ENCODE peak calls at places on chromosomes 11 and 22, in five cellular contexts. One of them, this sample, is unnamed. For H3K9me3, the result is how much of the 10 kb centered on the place peaks cover.

GRCh38 chr11:118657238-118657637 is 22.2 kb downstream of the TREH start:
- DNase-seq in ovary: no peak
- DNase-seq in A549: no peak
- DNase-seq in adrenal gland: no peak
- DNase-seq in tibial nerve: no peak
- DNase-seq in this sample: no peak

GRCh38 chr11:81658722-81659121 is 1074.9 kb downstream of the FAM181B start:
- DNase-seq in ovary: no peak
- DNase-seq in A549: peak
- DNase-seq in adrenal gland: no peak
- DNase-seq in tibial nerve: no peak
- DNase-seq in this sample: no peak

GRCh38 chr11:118658372-118659313 is 20.8 kb downstream of the TREH start:
- DNase-seq in ovary: peak
- DNase-seq in A549: no peak
- DNase-seq in adrenal gland: peak
- DNase-seq in tibial nerve: no peak
- DNase-seq in this sample: no peak

GRCh38 chr11:112878228-112878627 is 83.0 kb upstream of the NCAM1 start:
- DNase-seq in ovary: no peak
- DNase-seq in A549: no peak
- DNase-seq in adrenal gland: no peak
- DNase-seq in tibial nerve: no peak
- DNase-seq in this sample: no peak

GRCh38 chr11:46361283-46362145 is 14.3 kb downstream of the DGKZ start:
- DNase-seq in ovary: no peak
- DNase-seq in A549: no peak
- DNase-seq in adrenal gland: peak
- DNase-seq in tibial nerve: no peak
- DNase-seq in this sample: peak

GRCh38 chr11:43987384-43988039 is 45.1 kb downstream of the C11orf96 start:
- DNase-seq in ovary: peak
- DNase-seq in A549: no peak
- DNase-seq in adrenal gland: peak
- DNase-seq in tibial nerve: peak
- DNase-seq in this sample: peak

GRCh38 chr11:117950999-117951961 is 22.1 kb upstream of the TMPRSS13 start:
- DNase-seq in ovary: no peak
- DNase-seq in A549: no peak
- DNase-seq in adrenal gland: no peak
- DNase-seq in tibial nerve: no peak
- DNase-seq in this sample: no peak

GRCh38 chr22:43521716-43522115 is 109.9 kb downstream of the MPPED1 start:
- DNase-seq in ovary: no peak
- DNase-seq in A549: peak
- DNase-seq in adrenal gland: no peak
- DNase-seq in tibial nerve: no peak
- DNase-seq in this sample: no peak

GRCh38 chr11:38481391-38481790 is 1883.4 kb upstream of the RAG2 start:
- DNase-seq in ovary: no peak
- DNase-seq in A549: no peak
- DNase-seq in adrenal gland: no peak
- DNase-seq in tibial nerve: no peak
- DNase-seq in this sample: peak

GRCh38 chr11:58923300-58923788 is 15.9 kb upstream of the GLYATL1 start:
- DNase-seq in ovary: no peak
- DNase-seq in A549: peak
- DNase-seq in adrenal gland: no peak
- DNase-seq in tibial nerve: no peak
- DNase-seq in this sample: no peak

GRCh38 chr22:35538801-35539321 is 1.8 kb upstream of the RASD2 start:
- DNase-seq in ovary: no peak
- DNase-seq in A549: peak
- DNase-seq in adrenal gland: peak
- DNase-seq in tibial nerve: no peak
- DNase-seq in this sample: no peak

GRCh38 chr22:36461665-36462474 is 19.6 kb downstream of the TXN2 start:
- DNase-seq in ovary: no peak
- DNase-seq in A549: peak
- DNase-seq in adrenal gland: peak
- DNase-seq in tibial nerve: no peak
- DNase-seq in this sample: peak

GRCh38 chr11:70400643-70401042 is 2.3 kb downstream of the CTTN start:
- DNase-seq in ovary: no peak
- DNase-seq in A549: no peak
- DNase-seq in adrenal gland: no peak
- DNase-seq in tibial nerve: no peak
- DNase-seq in this sample: no peak

GRCh38 chr22:45096256-45096907 is 67.3 kb upstream of the NUP50 start:
- DNase-seq in ovary: peak
- DNase-seq in A549: peak
- DNase-seq in adrenal gland: peak
- DNase-seq in tibial nerve: peak
- DNase-seq in this sample: peak

GRCh38 chr11:86991341-86991740 is 36.1 kb upstream of the FZD4 start:
- DNase-seq in ovary: no peak
- DNase-seq in A549: no peak
- DNase-seq in adrenal gland: no peak
- DNase-seq in tibial nerve: no peak
- DNase-seq in this sample: no peak

GRCh38 chr22:46066691-46067090 is 83.6 kb upstream of the PPARA start:
- DNase-seq in ovary: no peak
- DNase-seq in A549: no peak
- DNase-seq in adrenal gland: peak
- DNase-seq in tibial nerve: no peak
- DNase-seq in this sample: peak

GRCh38 chr11:7572001-7572712 is 58.4 kb downstream of the PPFIBP2 start:
- DNase-seq in ovary: no peak
- DNase-seq in A549: peak
- DNase-seq in adrenal gland: no peak
- DNase-seq in tibial nerve: no peak
- DNase-seq in this sample: no peak
- TF ChIP-seq CTCF in ovary: no peak
- TF ChIP-seq CTCF in A549: no peak
- TF ChIP-seq CTCF in adrenal gland: no peak
- TF ChIP-seq CTCF in tibial nerve: no peak
- TF ChIP-seq CTCF in this sample: peak

GRCh38 chr22:48627203-48627602 is 1200.5 kb downstream of the BRD1 start:
- DNase-seq in ovary: peak
- DNase-seq in A549: no peak
- DNase-seq in adrenal gland: no peak
- DNase-seq in tibial nerve: no peak
- DNase-seq in this sample: no peak

GRCh38 chr22:48630444-48630777 is 1197.3 kb downstream of the BRD1 start:
- DNase-seq in ovary: no peak
- DNase-seq in A549: no peak
- DNase-seq in adrenal gland: no peak
- DNase-seq in tibial nerve: no peak
- DNase-seq in this sample: no peak

GRCh38 chr22:48629631-48630443 is 1197.8 kb downstream of the BRD1 start:
- DNase-seq in ovary: no peak
- DNase-seq in A549: no peak
- DNase-seq in adrenal gland: no peak
- DNase-seq in tibial nerve: no peak
- DNase-seq in this sample: no peak

GRCh38 chr22:48628891-48629559 is 1198.6 kb downstream of the BRD1 start:
- DNase-seq in ovary: no peak
- DNase-seq in A549: no peak
- DNase-seq in adrenal gland: no peak
- DNase-seq in tibial nerve: no peak
- DNase-seq in this sample: no peak

GRCh38 chr22:48627966-48628365 is 1199.7 kb downstream of the BRD1 start:
- DNase-seq in ovary: no peak
- DNase-seq in A549: no peak
- DNase-seq in adrenal gland: no peak
- DNase-seq in tibial nerve: no peak
- DNase-seq in this sample: no peak
- H3K9me3 ChIP-seq in ovary: under half
- H3K9me3 ChIP-seq in A549: under half
- H3K9me3 ChIP-seq in adrenal gland: under half
- H3K9me3 ChIP-seq in tibial nerve: under half
- H3K9me3 ChIP-seq in this sample: under half

GRCh38 chr11:1034001-1034400 is 2.5 kb downstream of the MUC6 start:
- DNase-seq in ovary: no peak
- DNase-seq in A549: no peak
- DNase-seq in adrenal gland: no peak
- DNase-seq in tibial nerve: no peak
- DNase-seq in this sample: no peak
- TF ChIP-seq POLR2A in ovary: no peak
- TF ChIP-seq POLR2A in A549: no peak
- TF ChIP-seq POLR2A in adrenal gland: no peak
- TF ChIP-seq POLR2A in tibial nerve: no peak
- TF ChIP-seq POLR2A in this sample: no peak

DNA sequence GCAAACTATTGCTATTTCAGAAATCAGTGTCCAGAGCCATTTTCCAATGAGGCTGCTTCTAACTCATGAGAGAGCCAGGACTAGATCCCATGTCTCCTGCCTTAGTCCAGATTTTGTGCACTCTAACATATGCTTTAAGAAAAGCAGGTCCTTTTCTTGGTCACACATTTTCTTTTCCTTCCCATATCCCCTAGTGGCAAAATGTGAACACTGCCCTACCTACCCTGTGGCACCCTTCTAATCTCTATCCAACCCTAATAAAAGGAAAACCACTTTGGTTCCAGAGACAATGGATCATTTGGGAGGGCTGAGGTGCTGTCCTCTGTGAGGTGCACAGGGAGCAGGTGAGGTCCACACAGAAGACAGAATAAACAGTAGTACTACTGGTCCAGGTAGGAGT is 72.0 kb upstream of the DDI1 start:
- DNase-seq in ovary: no peak
- DNase-seq in A549: no peak
- DNase-seq in adrenal gland: no peak
- DNase-seq in tibial nerve: no peak
- DNase-seq in this sample: no peak
- TF ChIP-seq CTCF in ovary: no peak
- TF ChIP-seq CTCF in A549: no peak
- TF ChIP-seq CTCF in adrenal gland: no peak
- TF ChIP-seq CTCF in tibial nerve: no peak
- TF ChIP-seq CTCF in this sample: no peak

DNA sequence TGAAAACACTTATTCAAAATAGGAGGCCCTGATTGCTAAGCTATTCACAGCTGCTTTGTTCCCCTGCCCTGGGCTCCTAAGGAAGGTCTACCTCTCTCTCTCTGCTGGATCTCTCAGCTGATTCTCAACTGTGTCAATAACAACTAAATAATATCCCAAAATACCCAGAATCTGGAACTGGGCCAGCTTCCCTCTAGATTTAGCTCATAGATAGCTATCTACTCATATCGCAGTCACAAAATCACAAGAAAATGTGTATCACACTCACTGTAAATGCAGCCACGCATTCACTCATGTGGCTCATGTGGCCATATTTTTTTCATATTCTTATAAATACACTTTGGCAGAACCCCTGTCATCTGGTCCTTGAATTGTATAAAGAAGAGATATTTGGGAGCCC is 555.1 kb downstream of the OPCML start:
- DNase-seq in ovary: no peak
- DNase-seq in A549: no peak
- DNase-seq in adrenal gland: no peak
- DNase-seq in tibial nerve: no peak
- DNase-seq in this sample: no peak
- H3K9me3 ChIP-seq in ovary: under half
- H3K9me3 ChIP-seq in A549: under half
- H3K9me3 ChIP-seq in adrenal gland: under half
- H3K9me3 ChIP-seq in tibial nerve: under half
- H3K9me3 ChIP-seq in this sample: under half

GRCh38 chr11:95750101-95750500 is 39.5 kb downstream of the FAM76B start:
- DNase-seq in ovary: no peak
- DNase-seq in A549: no peak
- DNase-seq in adrenal gland: no peak
- DNase-seq in tibial nerve: no peak
- DNase-seq in this sample: no peak
- TF ChIP-seq POLR2A in ovary: no peak
- TF ChIP-seq POLR2A in A549: no peak
- TF ChIP-seq POLR2A in adrenal gland: no peak
- TF ChIP-seq POLR2A in tibial nerve: no peak
- TF ChIP-seq POLR2A in this sample: no peak

GRCh38 chr11:130145975-130146776 is 13.4 kb upstream of the ST14 start:
- DNase-seq in ovary: no peak
- DNase-seq in A549: peak
- DNase-seq in adrenal gland: no peak
- DNase-seq in tibial nerve: no peak
- DNase-seq in this sample: no peak
- TF ChIP-seq CTCF in ovary: no peak
- TF ChIP-seq CTCF in A549: peak
- TF ChIP-seq CTCF in adrenal gland: peak
- TF ChIP-seq CTCF in tibial nerve: no peak
- TF ChIP-seq CTCF in this sample: no peak

GRCh38 chr11:76049506-76049905 is 156.8 kb downstream of the WNT11 start:
- DNase-seq in ovary: no peak
- DNase-seq in A549: no peak
- DNase-seq in adrenal gland: no peak
- DNase-seq in tibial nerve: no peak
- DNase-seq in this sample: no peak
- H3K9me3 ChIP-seq in ovary: under half
- H3K9me3 ChIP-seq in A549: under half
- H3K9me3 ChIP-seq in adrenal gland: under half
- H3K9me3 ChIP-seq in tibial nerve: under half
- H3K9me3 ChIP-seq in this sample: under half

GRCh38 chr22:17802822-17803221 is 28.6 kb upstream of the BID start:
- DNase-seq in ovary: no peak
- DNase-seq in A549: no peak
- DNase-seq in adrenal gland: no peak
- DNase-seq in tibial nerve: no peak
- DNase-seq in this sample: no peak

GRCh38 chr22:17806437-17806836 is 32.2 kb upstream of the BID start:
- DNase-seq in ovary: no peak
- DNase-seq in A549: no peak
- DNase-seq in adrenal gland: no peak
- DNase-seq in tibial nerve: no peak
- DNase-seq in this sample: no peak

GRCh38 chr22:17803871-17804270 is 29.6 kb upstream of the BID start:
- DNase-seq in ovary: no peak
- DNase-seq in A549: no peak
- DNase-seq in adrenal gland: no peak
- DNase-seq in tibial nerve: no peak
- DNase-seq in this sample: no peak

GRCh38 chr22:17804331-17805080 is 30.2 kb upstream of the BID start:
- DNase-seq in ovary: no peak
- DNase-seq in A549: no peak
- DNase-seq in adrenal gland: no peak
- DNase-seq in tibial nerve: no peak
- DNase-seq in this sample: no peak

DNA sequence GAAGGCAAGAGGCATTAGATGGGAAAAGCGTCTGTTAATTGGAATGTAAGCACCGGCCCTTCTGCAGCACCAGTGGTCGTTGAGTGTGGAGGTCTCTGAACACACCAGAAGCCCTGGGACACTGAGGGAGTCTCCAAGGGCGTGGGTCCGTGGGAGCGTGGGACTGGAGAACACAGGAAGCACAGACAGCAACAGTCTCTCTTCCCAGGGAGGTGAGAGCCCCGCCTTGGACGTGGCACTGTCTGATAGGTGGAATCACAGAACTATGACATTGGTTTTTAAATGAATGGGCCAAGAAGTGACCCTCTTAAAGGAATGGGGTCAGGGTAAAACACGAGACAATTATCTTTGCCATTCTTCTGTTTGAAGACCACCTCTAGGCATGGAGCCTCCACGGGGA is 28.1 kb upstream of the BID start:
- DNase-seq in ovary: no peak
- DNase-seq in A549: no peak
- DNase-seq in adrenal gland: no peak
- DNase-seq in tibial nerve: no peak
- DNase-seq in this sample: no peak
- TF ChIP-seq POLR2A in ovary: no peak
- TF ChIP-seq POLR2A in A549: no peak
- TF ChIP-seq POLR2A in adrenal gland: no peak
- TF ChIP-seq POLR2A in tibial nerve: no peak
- TF ChIP-seq POLR2A in this sample: no peak

This sample was measured in testis.